ENCODE peak calls at places on chromosomes 3 and 15, in nine cellular contexts. O is fibroblast of mammary gland, F is astrocyte of the hippocampus, P is Daoy, E is MM.1S, X is hippocampal formation, N is cardiac muscle cell, M is T-helper 9 cell, A is RWPE2. W is an unnamed sample.
A peak's percentile ranks its signal among the peaks of the same experiment; 100 is the strongest.

GRCh38 chr3:94024385-94024784 is 4.0 kb downstream of the STX19 start:
- DNase-seq in N (no peak), X (no peak), F (peak; percentile 48), O (peak; percentile 30), A (no peak), M (no peak), E (no peak), P (no peak), W (no peak)

GRCh38 chr3:122085666-122086065 is 30.5 kb downstream of the CD86 start:
- DNase-seq in M (no peak), E (no peak), F (peak; percentile 20), N (no peak), X (no peak), P (peak; percentile 38), O (no peak), A (no peak), W (no peak)

GRCh38 chr3:141367038-141367730 is 1.1 kb upstream of the ZBTB38 start:
- DNase-seq in X (no peak), F (peak; percentile 99), P (peak; percentile 99), O (peak; percentile 100), A (peak; percentile 92), E (no peak), M (no peak), N (no peak), W (peak; percentile 88)

GRCh38 chr15:39881790-39882189 is 38.3 kb downstream of the GPR176 start:
- DNase-seq in E (no peak), F (no peak), O (no peak), M (no peak), A (no peak), X (no peak), N (no peak), P (no peak), W (no peak)

GRCh38 chr3:107421170-107421792 is 44.0 kb downstream of the CCDC54 start:
- DNase-seq in A (no peak), F (peak; percentile 82), M (no peak), X (peak; percentile 94), N (peak; percentile 72), P (peak; percentile 59), O (peak; percentile 79), E (peak; percentile 86), W (peak; percentile 73)

GRCh38 chr15:78314181-78314581 is 14.8 kb upstream of the SKIC8 start:
- DNase-seq in N (no peak), A (peak; percentile 53), O (no peak), M (no peak), X (no peak), F (no peak), P (no peak), E (no peak), W (no peak)

GRCh38 chr3:178603735-178604134 is 67.5 kb downstream of the KCNMB2 start:
- DNase-seq in O (no peak), P (no peak), E (no peak), N (no peak), F (no peak), X (no peak), A (no peak), M (no peak), W (no peak)

GRCh38 chr15:83164409-83165404 is 42.9 kb downstream of the HDGFL3 start:
- DNase-seq in X (no peak), F (peak; percentile 11), E (no peak), P (peak; percentile 8), M (no peak), O (peak; percentile 63), A (no peak), N (no peak), W (no peak)

GRCh38 chr3:123642957-123643330 is 58.1 kb upstream of the HACD2 start:
- DNase-seq in N (no peak), P (no peak), O (no peak), F (no peak), M (no peak), X (no peak), E (no peak), A (no peak), W (no peak)

GRCh38 chr15:33022629-33023028 is 171.9 kb downstream of the FMN1 start:
- DNase-seq in M (no peak), F (peak; percentile 66), N (peak; percentile 78), X (peak; percentile 5), E (no peak), P (peak; percentile 70), O (peak; percentile 65), A (peak; percentile 78), W (peak; percentile 25)

GRCh38 chr3:79297242-79297641 is 470.6 kb downstream of the ROBO1 start:
- DNase-seq in O (peak; percentile 94), M (no peak), P (peak; percentile 72), N (peak; percentile 3), X (no peak), A (no peak), F (peak; percentile 77), E (no peak), W (no peak)

W was measured in RPMI8226.